ENCODE peak calls at places on chromosomes 12 and 14, in four cellular contexts. One of them, this sample, is unnamed. For H3K36me3, the result is how much of the 10 kb centered on the place peaks cover.

GRCh38 chr14:23153891-23154796 is 29.3 kb downstream of the SLC7A8 start:
- DNase-seq in lung: peak
- DNase-seq in heart left ventricle: peak
- DNase-seq in bronchial epithelial cell: peak
- DNase-seq in this sample: peak

GRCh38 chr12:69553626-69554248 is 31.5 kb upstream of the CCT2 start:
- DNase-seq in heart left ventricle: peak
- DNase-seq in bronchial epithelial cell: peak
- DNase-seq in lung: peak
- DNase-seq in this sample: peak

GRCh38 chr14:20427231-20428009 is 8.5 kb downstream of the KLHL33 start:
- DNase-seq in heart left ventricle: no peak
- DNase-seq in bronchial epithelial cell: peak
- DNase-seq in lung: no peak
- DNase-seq in this sample: no peak

GRCh38 chr14:25381498-25381897 is 331.6 kb upstream of the STXBP6 start:
- DNase-seq in heart left ventricle: no peak
- DNase-seq in lung: no peak
- DNase-seq in bronchial epithelial cell: no peak
- DNase-seq in this sample: no peak

GRCh38 chr14:39488600-39488999 is 56.4 kb upstream of the FBXO33 start:
- DNase-seq in bronchial epithelial cell: no peak
- DNase-seq in heart left ventricle: no peak
- DNase-seq in lung: no peak
- DNase-seq in this sample: no peak

GRCh38 chr14:35335388-35336092 is 43.4 kb downstream of the PSMA6 start:
- DNase-seq in heart left ventricle: peak
- DNase-seq in lung: no peak
- DNase-seq in bronchial epithelial cell: no peak
- DNase-seq in this sample: peak

GRCh38 chr14:24058260-24058950 is 6.6 kb downstream of the CARMIL3 start:
- DNase-seq in lung: peak
- DNase-seq in bronchial epithelial cell: peak
- DNase-seq in heart left ventricle: no peak
- DNase-seq in this sample: peak

GRCh38 chr14:98957211-98958047 is 314.6 kb downstream of the BCL11B start:
- DNase-seq in bronchial epithelial cell: peak
- DNase-seq in heart left ventricle: peak
- DNase-seq in lung: peak
- DNase-seq in this sample: no peak

GRCh38 chr12:132003846-132004245 is 54.1 kb downstream of the EP400 start:
- DNase-seq in heart left ventricle: no peak
- DNase-seq in bronchial epithelial cell: no peak
- DNase-seq in lung: no peak
- DNase-seq in this sample: no peak

GRCh38 chr12:132170094-132170636 is 25.9 kb downstream of the NOC4L start:
- DNase-seq in bronchial epithelial cell: no peak
- DNase-seq in lung: no peak
- DNase-seq in heart left ventricle: no peak
- DNase-seq in this sample: peak

GRCh38 chr14:101037021-101037817 is 133.7 kb upstream of the RTL1 start:
- DNase-seq in bronchial epithelial cell: no peak
- DNase-seq in lung: no peak
- DNase-seq in heart left ventricle: no peak
- DNase-seq in this sample: no peak

GRCh38 chr14:22737052-22737451 is 29.4 kb upstream of the OXA1L start:
- DNase-seq in lung: no peak
- DNase-seq in bronchial epithelial cell: no peak
- DNase-seq in heart left ventricle: no peak
- DNase-seq in this sample: no peak

GRCh38 chr14:80117876-80118275 is 93.4 kb downstream of the DIO2 start:
- DNase-seq in lung: no peak
- DNase-seq in bronchial epithelial cell: no peak
- DNase-seq in heart left ventricle: no peak
- DNase-seq in this sample: no peak

GRCh38 chr12:116406529-116406928 is 129.0 kb upstream of the MED13L start:
- DNase-seq in bronchial epithelial cell: peak
- DNase-seq in lung: peak
- DNase-seq in heart left ventricle: peak
- DNase-seq in this sample: no peak

GRCh38 chr14:61950340-61950739 is 188.1 kb downstream of the SNAPC1 start:
- DNase-seq in lung: no peak
- DNase-seq in heart left ventricle: no peak
- DNase-seq in bronchial epithelial cell: no peak
- DNase-seq in this sample: no peak

GRCh38 chr14:93619176-93619793 is 169.0 kb downstream of the PRIMA1 start:
- DNase-seq in lung: no peak
- DNase-seq in heart left ventricle: peak
- DNase-seq in bronchial epithelial cell: peak
- DNase-seq in this sample: no peak

GRCh38 chr12:24396266-24396665 is 446.8 kb upstream of the SOX5 start:
- DNase-seq in lung: no peak
- DNase-seq in bronchial epithelial cell: no peak
- DNase-seq in heart left ventricle: no peak
- DNase-seq in this sample: no peak

GRCh38 chr14:85576161-85576560 is 46.2 kb downstream of the FLRT2 start:
- DNase-seq in bronchial epithelial cell: no peak
- DNase-seq in lung: no peak
- DNase-seq in heart left ventricle: no peak
- DNase-seq in this sample: no peak

GRCh38 chr12:121534495-121535148 is 46.2 kb downstream of the KDM2B start:
- DNase-seq in bronchial epithelial cell: no peak
- DNase-seq in heart left ventricle: no peak
- DNase-seq in lung: no peak
- DNase-seq in this sample: no peak

GRCh38 chr12:119989619-119990381 is 764 bp downstream of the BICDL1 start:
- DNase-seq in heart left ventricle: peak
- DNase-seq in bronchial epithelial cell: peak
- DNase-seq in lung: peak
- DNase-seq in this sample: peak

GRCh38 chr12:132572801-132573760 is 37.3 kb downstream of the LRCOL1 start:
- DNase-seq in lung: no peak
- DNase-seq in bronchial epithelial cell: no peak
- DNase-seq in heart left ventricle: no peak
- DNase-seq in this sample: no peak

GRCh38 chr12:16600525-16600924 is 5.4 kb downstream of the LMO3 start:
- DNase-seq in lung: no peak
- DNase-seq in bronchial epithelial cell: peak
- DNase-seq in heart left ventricle: no peak
- DNase-seq in this sample: no peak

GRCh38 chr12:13390381-13390856 is 193.9 kb downstream of the EMP1 start:
- DNase-seq in lung: peak
- DNase-seq in bronchial epithelial cell: peak
- DNase-seq in heart left ventricle: peak
- DNase-seq in this sample: peak

GRCh38 chr14:70662080-70662479 is 20.4 kb downstream of the TTC9 start:
- DNase-seq in lung: no peak
- DNase-seq in heart left ventricle: no peak
- DNase-seq in bronchial epithelial cell: peak
- DNase-seq in this sample: no peak

GRCh38 chr12:21985155-21985554 is 43.9 kb upstream of the ABCC9 start:
- DNase-seq in lung: no peak
- DNase-seq in heart left ventricle: no peak
- DNase-seq in bronchial epithelial cell: peak
- DNase-seq in this sample: no peak

GRCh38 chr14:100911665-100912316 is 8.3 kb upstream of the RTL1 start:
- DNase-seq in heart left ventricle: no peak
- DNase-seq in lung: no peak
- DNase-seq in bronchial epithelial cell: peak
- DNase-seq in this sample: no peak

GRCh38 chr12:115394498-115395220 is 710.7 kb upstream of the TBX3 start:
- DNase-seq in lung: no peak
- DNase-seq in bronchial epithelial cell: peak
- DNase-seq in heart left ventricle: no peak
- DNase-seq in this sample: no peak

GRCh38 chr12:52075409-52075724 is 4.1 kb upstream of the SMIM41 start:
- DNase-seq in heart left ventricle: no peak
- DNase-seq in bronchial epithelial cell: no peak
- DNase-seq in lung: no peak
- DNase-seq in this sample: no peak
- H3K36me3 ChIP-seq in heart left ventricle: under half
- H3K36me3 ChIP-seq in bronchial epithelial cell: under half
- H3K36me3 ChIP-seq in lung: under half
- H3K36me3 ChIP-seq in this sample: under half

GRCh38 chr12:109169262-109169661 is 52.9 kb downstream of the ACACB start:
- DNase-seq in heart left ventricle: no peak
- DNase-seq in bronchial epithelial cell: no peak
- DNase-seq in lung: no peak
- DNase-seq in this sample: no peak

GRCh38 chr12:109169676-109170075 is 53.3 kb downstream of the ACACB start:
- DNase-seq in heart left ventricle: no peak
- DNase-seq in lung: no peak
- DNase-seq in bronchial epithelial cell: no peak
- DNase-seq in this sample: no peak

GRCh38 chr12:109170335-109170734 is 53.9 kb downstream of the ACACB start:
- DNase-seq in lung: no peak
- DNase-seq in heart left ventricle: no peak
- DNase-seq in bronchial epithelial cell: no peak
- DNase-seq in this sample: no peak

GRCh38 chr12:109174468-109174867 is 58.1 kb downstream of the ACACB start:
- DNase-seq in bronchial epithelial cell: no peak
- DNase-seq in lung: no peak
- DNase-seq in heart left ventricle: no peak
- DNase-seq in this sample: no peak

GRCh38 chr12:109173443-109174240 is 57.3 kb downstream of the ACACB start:
- DNase-seq in lung: no peak
- DNase-seq in heart left ventricle: no peak
- DNase-seq in bronchial epithelial cell: no peak
- DNase-seq in this sample: no peak
- H3K36me3 ChIP-seq in lung: under half
- H3K36me3 ChIP-seq in heart left ventricle: half or more
- H3K36me3 ChIP-seq in bronchial epithelial cell: under half
- H3K36me3 ChIP-seq in this sample: under half

GRCh38 chr12:109910969-109911348 is 10.9 kb downstream of the TCHP start:
- DNase-seq in lung: no peak
- DNase-seq in bronchial epithelial cell: peak
- DNase-seq in heart left ventricle: no peak
- DNase-seq in this sample: peak
- H3K36me3 ChIP-seq in lung: under half
- H3K36me3 ChIP-seq in bronchial epithelial cell: under half
- H3K36me3 ChIP-seq in heart left ventricle: half or more
- H3K36me3 ChIP-seq in this sample: half or more

GRCh38 chr12:124381454-124382207 is 86.7 kb downstream of the RFLNA start:
- DNase-seq in lung: peak
- DNase-seq in bronchial epithelial cell: peak
- DNase-seq in heart left ventricle: peak
- DNase-seq in this sample: peak

GRCh38 chr12:124385219-124385969 is 90.5 kb downstream of the RFLNA start:
- DNase-seq in heart left ventricle: no peak
- DNase-seq in bronchial epithelial cell: peak
- DNase-seq in lung: no peak
- DNase-seq in this sample: no peak

GRCh38 chr12:124384299-124384894 is 89.5 kb downstream of the RFLNA start:
- DNase-seq in lung: no peak
- DNase-seq in bronchial epithelial cell: no peak
- DNase-seq in heart left ventricle: no peak
- DNase-seq in this sample: no peak

GRCh38 chr12:124380793-124381453 is 86.0 kb downstream of the RFLNA start:
- DNase-seq in heart left ventricle: no peak
- DNase-seq in bronchial epithelial cell: no peak
- DNase-seq in lung: no peak
- DNase-seq in this sample: no peak

DNA sequence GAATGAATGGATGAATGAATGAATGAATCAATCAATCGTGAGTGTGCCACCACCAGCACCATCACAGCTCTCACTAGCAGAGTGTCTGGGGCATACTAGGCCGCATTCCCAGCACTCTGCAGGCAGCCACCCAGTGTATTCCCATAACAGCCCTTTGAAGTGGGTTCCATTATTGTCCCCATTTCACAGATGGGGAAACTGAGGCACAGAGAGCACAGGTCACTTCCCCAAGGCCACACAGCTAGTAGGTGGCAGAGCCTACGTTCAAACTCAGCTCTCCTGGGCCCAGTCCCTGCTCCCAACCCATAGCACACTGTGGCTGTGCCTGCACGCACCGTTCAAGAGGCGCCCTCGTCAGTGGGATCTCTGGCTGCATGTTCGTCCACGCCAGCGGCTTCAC is 88.1 kb downstream of the RFLNA start:
- DNase-seq in lung: no peak
- DNase-seq in bronchial epithelial cell: no peak
- DNase-seq in heart left ventricle: no peak
- DNase-seq in this sample: no peak
- H3K36me3 ChIP-seq in lung: under half
- H3K36me3 ChIP-seq in bronchial epithelial cell: under half
- H3K36me3 ChIP-seq in heart left ventricle: under half
- H3K36me3 ChIP-seq in this sample: under half

DNA sequence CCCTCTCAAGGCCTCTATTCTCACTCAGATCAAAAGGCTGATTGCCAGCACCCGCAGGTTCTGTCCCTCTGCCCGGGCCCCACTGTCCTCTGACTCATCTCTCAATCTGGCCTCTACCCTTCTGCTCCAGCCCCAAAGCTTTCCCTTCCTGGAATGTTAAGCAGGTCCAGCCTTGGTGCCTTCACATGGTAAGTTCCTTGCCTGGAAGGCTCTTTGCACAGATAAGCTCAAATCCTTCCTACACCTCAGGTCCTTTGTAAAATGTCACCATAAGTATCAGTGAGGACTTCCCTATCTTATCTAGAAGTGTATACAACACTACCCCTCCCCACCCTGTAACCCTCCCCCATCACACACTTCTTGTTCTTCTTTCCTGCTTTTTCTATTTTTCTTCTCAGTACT is 22.2 kb downstream of the LPCAT3 start:
- DNase-seq in lung: no peak
- DNase-seq in heart left ventricle: no peak
- DNase-seq in bronchial epithelial cell: peak
- DNase-seq in this sample: no peak
- H3K36me3 ChIP-seq in lung: under half
- H3K36me3 ChIP-seq in heart left ventricle: under half
- H3K36me3 ChIP-seq in bronchial epithelial cell: under half
- H3K36me3 ChIP-seq in this sample: under half